ENCODE peak calls at places on chromosomes 12 and 14, in four cellular contexts. M is A549, V is K562, X is suprapubic skin. L is an unnamed sample.

GRCh38 chr12:109578330-109578927 is 4.8 kb downstream of the MVK start:
- DNase-seq in M (no peak), V (no peak), X (no peak), L (no peak)

GRCh38 chr12:106248849-106249371 is 1.1 kb upstream of the CKAP4 start:
- DNase-seq in M (no peak), V (no peak), X (no peak), L (no peak)

GRCh38 chr14:68113328-68113930 is 293.9 kb downstream of the RAD51B start:
- DNase-seq in M (no peak), V (no peak), X (no peak), L (no peak)

GRCh38 chr14:103332143-103332919 is 1.7 kb upstream of the EIF5 start:
- DNase-seq in M (no peak), V (peak; percentile 60), X (peak; percentile 63), L (no peak)

GRCh38 chr12:69102856-69103255 is 136.5 kb upstream of the CPSF6 start:
- DNase-seq in M (no peak), V (no peak), X (no peak), L (no peak)

GRCh38 chr12:100404769-100405407 is 48.0 kb downstream of the SLC17A8 start:
- DNase-seq in M (no peak), V (peak; percentile 79), X (no peak), L (peak; percentile 55)

GRCh38 chr12:56188116-56188785 is 1.0 kb downstream of the SMARCC2 start:
- DNase-seq in M (no peak), V (no peak), X (no peak), L (no peak)

GRCh38 chr14:33120966-33121365 is 182.3 kb downstream of the NPAS3 start:
- DNase-seq in M (no peak), V (no peak), X (no peak), L (no peak)

GRCh38 chr14:52351561-52352491 is 37.7 kb downstream of the PTGER2 start:
- DNase-seq in M (no peak), V (no peak), X (no peak), L (no peak)

GRCh38 chr14:92632546-92633273 is 115.7 kb downstream of the LGMN start:
- DNase-seq in M (no peak), V (no peak), X (no peak), L (no peak)

GRCh38 chr12:51863921-51864700 is 15.6 kb upstream of the FIGNL2 start:
- DNase-seq in M (no peak), V (no peak), X (no peak), L (no peak)

GRCh38 chr12:6204533-6205143 is 4.4 kb downstream of the CD9 start:
- DNase-seq in M (no peak), V (peak; percentile 23), X (no peak), L (no peak)
- TF ChIP-seq CTCF in M (no peak), V (peak; percentile 18), X (no peak), L (no peak)

GRCh38 chr12:26007563-26007962 is 49.1 kb downstream of the RASSF8 start:
- DNase-seq in M (no peak), V (no peak), X (no peak), L (no peak)

GRCh38 chr12:26009593-26009992 is 51.1 kb downstream of the RASSF8 start:
- DNase-seq in M (no peak), V (no peak), X (no peak), L (no peak)

GRCh38 chr12:26014085-26014484 is 55.6 kb downstream of the RASSF8 start:
- DNase-seq in M (no peak), V (no peak), X (no peak), L (no peak)

GRCh38 chr12:26010293-26010821 is 51.9 kb downstream of the RASSF8 start:
- DNase-seq in M (no peak), V (no peak), X (no peak), L (no peak)

DNA sequence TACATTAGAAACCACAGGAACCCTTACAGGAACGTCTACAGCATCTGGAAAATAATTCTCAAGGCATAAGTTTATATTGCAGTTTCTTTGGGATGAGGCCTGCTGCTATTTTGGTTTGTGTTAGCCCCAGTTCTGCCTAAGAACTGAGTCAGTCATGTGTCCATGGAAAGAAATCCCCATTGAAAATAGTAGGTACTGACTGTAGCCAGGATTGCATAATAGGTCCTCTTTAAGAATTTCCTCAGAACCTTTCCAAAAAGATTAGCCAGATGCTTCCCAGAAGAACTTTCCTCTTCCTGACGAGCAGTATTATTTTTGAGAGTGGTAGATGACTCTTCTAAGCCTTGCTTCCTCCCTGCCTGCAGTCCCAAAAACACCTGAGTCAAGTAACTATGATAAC is 52.6 kb downstream of the RASSF8 start:
- DNase-seq in M (no peak), V (no peak), X (no peak), L (no peak)
- H3K4me3 ChIP-seq in M (no peak overlapping the region), V (no peak overlapping the region), X (no peak overlapping the region), L (no peak overlapping the region)

DNA sequence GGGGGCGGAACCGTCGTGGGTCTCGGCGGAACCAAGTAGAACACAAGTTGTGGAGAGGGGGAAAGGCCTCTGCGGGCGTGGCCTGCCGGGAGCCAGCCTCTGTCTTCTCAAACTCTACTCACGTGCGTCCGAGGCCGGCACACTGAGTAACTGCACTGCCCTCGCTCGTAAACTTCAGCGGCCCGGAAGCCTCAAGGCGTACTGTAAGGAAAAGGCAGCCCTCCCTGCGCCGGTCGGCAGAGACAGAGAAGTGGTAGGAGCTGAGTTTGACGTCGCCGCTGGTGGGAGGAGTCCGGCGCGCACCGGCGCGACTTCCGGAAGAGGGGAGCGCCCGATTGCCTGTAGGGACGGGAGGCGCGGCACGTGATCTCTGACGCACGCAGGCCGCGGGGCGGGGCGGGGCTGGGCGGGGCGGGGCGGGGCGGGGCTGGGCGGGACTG is at the start of gene FBXO33:
- DNase-seq in M (peak; percentile 89), V (peak; percentile 94), X (peak; percentile 98), L (peak; percentile 100)
- TF ChIP-seq EP300 in M (no peak), V (no peak), X (no peak), L (peak; percentile 32)

GRCh38 chr12:54019924-54020586 is 8.2 kb upstream of the HOXC6 start:
- DNase-seq in M (no peak), V (no peak), X (no peak), L (no peak)

GRCh38 chr12:54022960-54023884 is 5.0 kb upstream of the HOXC6 start:
- DNase-seq in M (no peak), V (no peak), X (no peak), L (no peak)

GRCh38 chr12:54021006-54021405 is 7.2 kb upstream of the HOXC6 start:
- DNase-seq in M (no peak), V (no peak), X (no peak), L (no peak)

GRCh38 chr12:54020587-54020969 is 7.7 kb upstream of the HOXC6 start:
- DNase-seq in M (no peak), V (no peak), X (no peak), L (no peak)

GRCh38 chr12:54021432-54022013 is 6.7 kb upstream of the HOXC6 start:
- DNase-seq in M (no peak), V (no peak), X (no peak), L (no peak)
- TF ChIP-seq CTCF in M (no peak), V (no peak), X (peak; percentile 2), L (no peak)

GRCh38 chr12:71155228-71155627 is 2.6 kb downstream of the TSPAN8 start:
- DNase-seq in M (no peak), V (no peak), X (no peak), L (no peak)
- H3K4me3 ChIP-seq in M (no peak overlapping the region), V (no peak overlapping the region), X (no peak overlapping the region), L (no peak overlapping the region)

GRCh38 chr12:83313322-83313721 is 626.6 kb downstream of the TMTC2 start:
- DNase-seq in M (no peak), V (no peak), X (no peak), L (no peak)

GRCh38 chr12:83313827-83314226 is 627.1 kb downstream of the TMTC2 start:
- DNase-seq in M (no peak), V (peak; percentile 37), X (no peak), L (no peak)

GRCh38 chr12:83318386-83318971 is 631.8 kb downstream of the TMTC2 start:
- DNase-seq in M (no peak), V (no peak), X (no peak), L (no peak)

GRCh38 chr12:83320350-83320749 is 633.6 kb downstream of the TMTC2 start:
- DNase-seq in M (no peak), V (no peak), X (no peak), L (no peak)

DNA sequence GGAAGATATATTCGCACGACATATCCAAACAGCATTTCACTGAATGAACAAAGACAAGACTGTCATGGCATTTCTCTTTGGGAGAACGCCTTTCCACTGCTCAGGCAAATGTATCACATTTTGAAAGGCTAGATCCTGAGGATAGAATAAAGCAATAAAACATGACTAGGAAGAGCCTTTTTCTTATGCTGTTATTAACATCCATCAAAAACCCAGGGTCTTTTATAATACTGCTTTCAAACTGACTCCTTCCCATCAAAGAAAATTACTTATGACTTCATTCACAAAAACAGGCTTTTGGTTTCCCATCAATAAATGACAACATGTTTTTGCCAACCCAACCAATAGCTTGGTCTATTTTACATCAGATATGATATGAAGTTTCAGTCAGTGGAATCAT is 630.9 kb downstream of the TMTC2 start:
- DNase-seq in M (no peak), V (no peak), X (no peak), L (no peak)
- TF ChIP-seq EP300 in M (no peak), V (no peak), X (no peak), L (no peak)

GRCh38 chr12:2291182-2291832 is 238.5 kb downstream of the CACNA1C start:
- DNase-seq in M (peak; percentile 80), V (peak; percentile 51), X (no peak), L (no peak)
- TF ChIP-seq CTCF in M (peak; percentile 49), V (peak; percentile 59), X (peak; percentile 11), L (peak; percentile 55)